ENCODE peak calls at places on chromosomes 13 and 19, in nine cellular contexts. P, X, Z, S, C, I, B, T and H are unnamed samples.

GRCh38 chr19:47272448-47273312 is 2.0 kb upstream of the INAFM1 start:
- DNase-seq in Z (no peak), C (peak; percentile 63), T (no peak), X (no peak), I (peak; percentile 58), B (peak; percentile 52), S (no peak), P (no peak), H (peak; percentile 42)

GRCh38 chr19:16067205-16067938 is 8.9 kb upstream of the TPM4 start:
- DNase-seq in Z (no peak), X (no peak), C (peak; percentile 60), I (peak; percentile 79), S (no peak), B (peak; percentile 95), T (no peak), P (no peak), H (peak; percentile 67)

GRCh38 chr19:13149628-13150186 is 468 bp downstream of the STX10 start:
- DNase-seq in S (peak; percentile 49), T (no peak), Z (peak; percentile 35), X (no peak), C (peak; percentile 71), P (no peak), B (peak; percentile 85), I (no peak), H (peak; percentile 33)

GRCh38 chr13:91375119-91375729 is 23.2 kb upstream of the GPC5 start:
- DNase-seq in X (no peak), I (no peak), T (peak; percentile 13), C (no peak), Z (peak; percentile 85), B (peak; percentile 39), S (peak; percentile 43), P (no peak), H (peak; percentile 23)

GRCh38 chr13:112812306-112813034 is 122.6 kb downstream of the ATP11A start:
- DNase-seq in B (no peak), S (no peak), T (no peak), I (no peak), C (no peak), Z (no peak), X (no peak), P (no peak), H (no peak)

GRCh38 chr13:73591861-73592260 is 533.1 kb downstream of the KLF5 start:
- DNase-seq in B (no peak), P (no peak), X (no peak), C (no peak), S (no peak), I (no peak), T (no peak), Z (no peak), H (no peak)

GRCh38 chr13:41942462-41943094 is 18.3 kb downstream of the VWA8 start:
- DNase-seq in X (no peak), P (no peak), Z (peak; percentile 13), I (no peak), C (no peak), B (peak; percentile 65), T (no peak), S (no peak), H (peak; percentile 46)

GRCh38 chr19:19458110-19458816 is 52.8 kb downstream of the GATAD2A start:
- DNase-seq in T (no peak), X (no peak), C (peak; percentile 2), S (no peak), Z (no peak), I (no peak), B (no peak), P (no peak), H (no peak)